ENCODE peak calls at places on chromosomes 3 and 15, in nine cellular contexts. One of them, this sample, is unnamed.
A peak's percentile ranks its signal among the peaks of the same experiment; 100 is the strongest.

GRCh38 chr3:160575589-160575988 is 10.2 kb upstream of the KPNA4 start:
- DNase-seq in GM23338: no peak
- DNase-seq in SK-N-SH: no peak
- DNase-seq in A549: no peak
- DNase-seq in HL-60: no peak
- DNase-seq in HCT116: no peak
- DNase-seq in HepG2: no peak
- DNase-seq in K562: no peak
- DNase-seq in GM12878: no peak
- DNase-seq in this sample: no peak

GRCh38 chr15:76576526-76577279 is 240.1 kb downstream of the ISL2 start:
- DNase-seq in GM23338: no peak
- DNase-seq in SK-N-SH: no peak
- DNase-seq in A549: peak; percentile 31
- DNase-seq in HL-60: no peak
- DNase-seq in HCT116: no peak
- DNase-seq in HepG2: peak; percentile 75
- DNase-seq in K562: no peak
- DNase-seq in GM12878: peak; percentile 21
- DNase-seq in this sample: no peak

GRCh38 chr3:156148345-156148945 is 28.1 kb downstream of the KCNAB1 start:
- DNase-seq in GM23338: no peak
- DNase-seq in SK-N-SH: no peak
- DNase-seq in A549: no peak
- DNase-seq in HL-60: no peak
- DNase-seq in HCT116: no peak
- DNase-seq in HepG2: no peak
- DNase-seq in K562: no peak
- DNase-seq in GM12878: no peak
- DNase-seq in this sample: no peak

GRCh38 chr3:170622369-170623159 is 36.7 kb upstream of the SLC7A14 start:
- DNase-seq in GM23338: no peak
- DNase-seq in SK-N-SH: peak; percentile 85
- DNase-seq in A549: no peak
- DNase-seq in HL-60: no peak
- DNase-seq in HCT116: no peak
- DNase-seq in HepG2: no peak
- DNase-seq in K562: peak; percentile 20
- DNase-seq in GM12878: no peak
- DNase-seq in this sample: no peak

GRCh38 chr3:32432711-32433530 is 41.3 kb downstream of the CMTM7 start:
- DNase-seq in GM23338: no peak
- DNase-seq in SK-N-SH: no peak
- DNase-seq in A549: no peak
- DNase-seq in HL-60: no peak
- DNase-seq in HCT116: no peak
- DNase-seq in HepG2: no peak
- DNase-seq in K562: no peak
- DNase-seq in GM12878: peak; percentile 55
- DNase-seq in this sample: no peak

GRCh38 chr15:88031461-88031860 is 225.1 kb downstream of the NTRK3 start:
- DNase-seq in GM23338: no peak
- DNase-seq in SK-N-SH: no peak
- DNase-seq in A549: no peak
- DNase-seq in HL-60: no peak
- DNase-seq in HCT116: no peak
- DNase-seq in HepG2: no peak
- DNase-seq in K562: no peak
- DNase-seq in GM12878: no peak
- DNase-seq in this sample: no peak

GRCh38 chr3:73143821-73144237 is 82.4 kb downstream of the EBLN2 start:
- DNase-seq in GM23338: no peak
- DNase-seq in SK-N-SH: no peak
- DNase-seq in A549: no peak
- DNase-seq in HL-60: no peak
- DNase-seq in HCT116: no peak
- DNase-seq in HepG2: no peak
- DNase-seq in K562: peak; percentile 59
- DNase-seq in GM12878: no peak
- DNase-seq in this sample: no peak

GRCh38 chr15:35019401-35020327 is 31.6 kb upstream of the ZNF770 start:
- DNase-seq in GM23338: peak; percentile 76
- DNase-seq in SK-N-SH: no peak
- DNase-seq in A549: peak; percentile 41
- DNase-seq in HL-60: no peak
- DNase-seq in HCT116: peak; percentile 39
- DNase-seq in HepG2: no peak
- DNase-seq in K562: no peak
- DNase-seq in GM12878: no peak
- DNase-seq in this sample: no peak

GRCh38 chr3:141618511-141618910 is 119.6 kb upstream of the RNF7 start:
- DNase-seq in GM23338: no peak
- DNase-seq in SK-N-SH: no peak
- DNase-seq in A549: no peak
- DNase-seq in HL-60: no peak
- DNase-seq in HCT116: no peak
- DNase-seq in HepG2: no peak
- DNase-seq in K562: no peak
- DNase-seq in GM12878: no peak
- DNase-seq in this sample: no peak

GRCh38 chr3:54356299-54357037 is 234.1 kb downstream of the CACNA2D3 start:
- DNase-seq in GM23338: no peak
- DNase-seq in SK-N-SH: no peak
- DNase-seq in A549: no peak
- DNase-seq in HL-60: no peak
- DNase-seq in HCT116: no peak
- DNase-seq in HepG2: no peak
- DNase-seq in K562: no peak
- DNase-seq in GM12878: no peak
- DNase-seq in this sample: no peak

GRCh38 chr3:99579965-99580364 is 58.4 kb upstream of the COL8A1 start:
- DNase-seq in GM23338: no peak
- DNase-seq in SK-N-SH: no peak
- DNase-seq in A549: no peak
- DNase-seq in HL-60: no peak
- DNase-seq in HCT116: no peak
- DNase-seq in HepG2: no peak
- DNase-seq in K562: no peak
- DNase-seq in GM12878: peak; percentile 7
- DNase-seq in this sample: no peak

GRCh38 chr3:119018690-119019463 is 15.8 kb downstream of the IGSF11 start:
- DNase-seq in GM23338: no peak
- DNase-seq in SK-N-SH: peak; percentile 22
- DNase-seq in A549: no peak
- DNase-seq in HL-60: no peak
- DNase-seq in HCT116: no peak
- DNase-seq in HepG2: no peak
- DNase-seq in K562: no peak
- DNase-seq in GM12878: no peak
- DNase-seq in this sample: no peak

GRCh38 chr15:70154440-70155347 is 57.0 kb upstream of the TLE3 start:
- DNase-seq in GM23338: peak; percentile 59
- DNase-seq in SK-N-SH: peak; percentile 73
- DNase-seq in A549: no peak
- DNase-seq in HL-60: no peak
- DNase-seq in HCT116: no peak
- DNase-seq in HepG2: no peak
- DNase-seq in K562: no peak
- DNase-seq in GM12878: no peak
- DNase-seq in this sample: no peak

GRCh38 chr3:59056706-59057105 is 6.9 kb upstream of the CFAP20DC start:
- DNase-seq in GM23338: no peak
- DNase-seq in SK-N-SH: no peak
- DNase-seq in A549: no peak
- DNase-seq in HL-60: no peak
- DNase-seq in HCT116: no peak
- DNase-seq in HepG2: no peak
- DNase-seq in K562: no peak
- DNase-seq in GM12878: no peak
- DNase-seq in this sample: no peak

GRCh38 chr15:60966316-60966715 is 262.8 kb downstream of the RORA start:
- DNase-seq in GM23338: no peak
- DNase-seq in SK-N-SH: no peak
- DNase-seq in A549: no peak
- DNase-seq in HL-60: no peak
- DNase-seq in HCT116: no peak
- DNase-seq in HepG2: no peak
- DNase-seq in K562: no peak
- DNase-seq in GM12878: no peak
- DNase-seq in this sample: no peak

GRCh38 chr3:42535981-42536784 is 33.7 kb downstream of the VIPR1 start:
- DNase-seq in GM23338: peak; percentile 97
- DNase-seq in SK-N-SH: peak; percentile 50
- DNase-seq in A549: peak; percentile 23
- DNase-seq in HL-60: no peak
- DNase-seq in HCT116: no peak
- DNase-seq in HepG2: peak; percentile 60
- DNase-seq in K562: peak; percentile 84
- DNase-seq in GM12878: no peak
- DNase-seq in this sample: peak; percentile 5

GRCh38 chr3:51953445-51953844 is 1.7 kb upstream of the GPR62 start:
- DNase-seq in GM23338: no peak
- DNase-seq in SK-N-SH: no peak
- DNase-seq in A549: no peak
- DNase-seq in HL-60: no peak
- DNase-seq in HCT116: no peak
- DNase-seq in HepG2: no peak
- DNase-seq in K562: no peak
- DNase-seq in GM12878: no peak
- DNase-seq in this sample: no peak

GRCh38 chr15:93035092-93035915 is 53.7 kb downstream of the RGMA start:
- DNase-seq in GM23338: no peak
- DNase-seq in SK-N-SH: peak; percentile 12
- DNase-seq in A549: no peak
- DNase-seq in HL-60: no peak
- DNase-seq in HCT116: no peak
- DNase-seq in HepG2: no peak
- DNase-seq in K562: no peak
- DNase-seq in GM12878: no peak
- DNase-seq in this sample: no peak

GRCh38 chr3:189563841-189564563 is 67.2 kb upstream of the TP63 start:
- DNase-seq in GM23338: no peak
- DNase-seq in SK-N-SH: no peak
- DNase-seq in A549: peak; percentile 29
- DNase-seq in HL-60: no peak
- DNase-seq in HCT116: no peak
- DNase-seq in HepG2: no peak
- DNase-seq in K562: no peak
- DNase-seq in GM12878: peak; percentile 82
- DNase-seq in this sample: peak; percentile 43

GRCh38 chr15:98785796-98786581 is 137.7 kb downstream of the IGF1R start:
- DNase-seq in GM23338: peak; percentile 85
- DNase-seq in SK-N-SH: no peak
- DNase-seq in A549: peak; percentile 50
- DNase-seq in HL-60: no peak
- DNase-seq in HCT116: no peak
- DNase-seq in HepG2: peak; percentile 36
- DNase-seq in K562: no peak
- DNase-seq in GM12878: peak; percentile 23
- DNase-seq in this sample: no peak

GRCh38 chr3:136789976-136790375 is 28.9 kb upstream of the SLC35G2 start:
- DNase-seq in GM23338: no peak
- DNase-seq in SK-N-SH: no peak
- DNase-seq in A549: no peak
- DNase-seq in HL-60: no peak
- DNase-seq in HCT116: no peak
- DNase-seq in HepG2: no peak
- DNase-seq in K562: no peak
- DNase-seq in GM12878: no peak
- DNase-seq in this sample: no peak

GRCh38 chr15:23687143-23687470 is at the start of gene NDN:
- DNase-seq in GM23338: peak; percentile 73
- DNase-seq in SK-N-SH: peak; percentile 43
- DNase-seq in A549: no peak
- DNase-seq in HL-60: no peak
- DNase-seq in HCT116: no peak
- DNase-seq in HepG2: no peak
- DNase-seq in K562: peak; percentile 68
- DNase-seq in GM12878: no peak
- DNase-seq in this sample: no peak

GRCh38 chr3:146160964-146161724 is at the start of gene PLOD2:
- DNase-seq in GM23338: peak; percentile 86
- DNase-seq in SK-N-SH: peak; percentile 54
- DNase-seq in A549: peak; percentile 89
- DNase-seq in HL-60: no peak
- DNase-seq in HCT116: peak; percentile 35
- DNase-seq in HepG2: peak; percentile 92
- DNase-seq in K562: peak; percentile 8
- DNase-seq in GM12878: no peak
- DNase-seq in this sample: no peak

GRCh38 chr3:57876632-57877031 is 120.5 kb downstream of the SLMAP start:
- DNase-seq in GM23338: no peak
- DNase-seq in SK-N-SH: peak; percentile 3
- DNase-seq in A549: no peak
- DNase-seq in HL-60: no peak
- DNase-seq in HCT116: no peak
- DNase-seq in HepG2: no peak
- DNase-seq in K562: no peak
- DNase-seq in GM12878: no peak
- DNase-seq in this sample: no peak
- TF ChIP-seq REST in GM23338: no peak
- TF ChIP-seq REST in SK-N-SH: no peak
- TF ChIP-seq REST in A549: no peak
- TF ChIP-seq REST in HL-60: no peak
- TF ChIP-seq REST in HCT116: no peak
- TF ChIP-seq REST in HepG2: no peak
- TF ChIP-seq REST in K562: no peak
- TF ChIP-seq REST in GM12878: no peak
- TF ChIP-seq REST in this sample: no peak

GRCh38 chr15:100642217-100642949 is 40.0 kb downstream of the ASB7 start:
- DNase-seq in GM23338: no peak
- DNase-seq in SK-N-SH: no peak
- DNase-seq in A549: no peak
- DNase-seq in HL-60: no peak
- DNase-seq in HCT116: no peak
- DNase-seq in HepG2: no peak
- DNase-seq in K562: no peak
- DNase-seq in GM12878: no peak
- DNase-seq in this sample: no peak
- TF ChIP-seq CTCF in GM23338: no peak
- TF ChIP-seq CTCF in SK-N-SH: no peak
- TF ChIP-seq CTCF in A549: no peak
- TF ChIP-seq CTCF in HL-60: no peak
- TF ChIP-seq CTCF in HCT116: no peak
- TF ChIP-seq CTCF in HepG2: no peak
- TF ChIP-seq CTCF in K562: no peak
- TF ChIP-seq CTCF in GM12878: no peak
- TF ChIP-seq CTCF in this sample: no peak

GRCh38 chr3:27722957-27723802 is 1.1 kb upstream of the EOMES start:
- DNase-seq in GM23338: peak; percentile 67
- DNase-seq in SK-N-SH: no peak
- DNase-seq in A549: no peak
- DNase-seq in HL-60: no peak
- DNase-seq in HCT116: no peak
- DNase-seq in HepG2: no peak
- DNase-seq in K562: no peak
- DNase-seq in GM12878: no peak
- DNase-seq in this sample: no peak
- TF ChIP-seq REST in GM23338: no peak
- TF ChIP-seq REST in SK-N-SH: no peak
- TF ChIP-seq REST in A549: no peak
- TF ChIP-seq REST in HL-60: no peak
- TF ChIP-seq REST in HCT116: no peak
- TF ChIP-seq REST in HepG2: no peak
- TF ChIP-seq REST in K562: no peak
- TF ChIP-seq REST in GM12878: no peak
- TF ChIP-seq REST in this sample: no peak

GRCh38 chr3:185824467-185825378 is at the start of gene IGF2BP2:
- DNase-seq in GM23338: peak; percentile 76
- DNase-seq in SK-N-SH: peak; percentile 61
- DNase-seq in A549: peak; percentile 70
- DNase-seq in HL-60: no peak
- DNase-seq in HCT116: no peak
- DNase-seq in HepG2: peak; percentile 74
- DNase-seq in K562: peak; percentile 84
- DNase-seq in GM12878: no peak
- DNase-seq in this sample: no peak
- TF ChIP-seq CTCF in GM23338: peak; percentile 26
- TF ChIP-seq CTCF in SK-N-SH: no peak
- TF ChIP-seq CTCF in A549: no peak
- TF ChIP-seq CTCF in HL-60: no peak
- TF ChIP-seq CTCF in HCT116: no peak
- TF ChIP-seq CTCF in HepG2: peak; percentile 31
- TF ChIP-seq CTCF in K562: peak; percentile 16
- TF ChIP-seq CTCF in GM12878: no peak
- TF ChIP-seq CTCF in this sample: peak; percentile 35

This sample was measured in Panc1.